ENCODE peak calls at places on chromosomes 5 and 9, in six cellular contexts. G is A549, W is endothelial cell of umbilical vein, I is HepG2, N is H1, D is K562. F is an unnamed sample.
A peak's percentile ranks its signal among the peaks of the same experiment; 100 is the strongest.

GRCh38 chr9:31837211-31837610 is 547.2 kb upstream of the ACO1 start:
- DNase-seq in G (no peak), W (no peak), I (no peak), N (no peak), D (no peak), F (no peak)

GRCh38 chr5:52989781-52990530 is 804 bp downstream of the ITGA2 start:
- DNase-seq in G (peak; percentile 31), W (peak; percentile 78), I (no peak), N (peak; percentile 57), D (no peak), F (peak; percentile 64)

GRCh38 chr5:68359699-68360098 is 144.1 kb downstream of the PIK3R1 start:
- DNase-seq in G (no peak), W (no peak), I (no peak), N (no peak), D (no peak), F (no peak)

GRCh38 chr9:106481003-106481614 is 381.9 kb upstream of the ZNF462 start:
- DNase-seq in G (no peak), W (no peak), I (no peak), N (no peak), D (no peak), F (no peak)

GRCh38 chr5:41842777-41843176 is 27.4 kb downstream of the OXCT1 start:
- DNase-seq in G (no peak), W (no peak), I (no peak), N (no peak), D (no peak), F (no peak)

GRCh38 chr9:125850763-125851162 is 103.6 kb downstream of the PBX3 start:
- DNase-seq in G (no peak), W (no peak), I (peak; percentile 78), N (no peak), D (no peak), F (no peak)

GRCh38 chr5:56711191-56711590 is 104.2 kb upstream of the MAP3K1 start:
- DNase-seq in G (no peak), W (no peak), I (no peak), N (no peak), D (no peak), F (no peak)

GRCh38 chr5:9188131-9188530 is 357.7 kb downstream of the SEMA5A start:
- DNase-seq in G (no peak), W (no peak), I (no peak), N (no peak), D (no peak), F (no peak)

GRCh38 chr9:22210262-22210661 is 201.2 kb upstream of the CDKN2B start:
- DNase-seq in G (no peak), W (peak; percentile 37), I (no peak), N (no peak), D (no peak), F (no peak)

GRCh38 chr5:113354056-113354455 is 80.7 kb downstream of the TSSK1B start:
- DNase-seq in G (no peak), W (no peak), I (no peak), N (no peak), D (no peak), F (no peak)

GRCh38 chr5:151620463-151620844 is 29.3 kb upstream of the FAT2 start:
- DNase-seq in G (no peak), W (no peak), I (no peak), N (no peak), D (no peak), F (no peak)

GRCh38 chr5:74378464-74378863 is 262.1 kb downstream of the ENC1 start:
- DNase-seq in G (no peak), W (no peak), I (no peak), N (no peak), D (no peak), F (no peak)

GRCh38 chr5:58986281-58986680 is 403.4 kb downstream of the RAB3C start:
- DNase-seq in G (no peak), W (no peak), I (no peak), N (no peak), D (no peak), F (no peak)

GRCh38 chr9:104896131-104896530 is 31.8 kb downstream of the ABCA1 start:
- DNase-seq in G (no peak), W (no peak), I (no peak), N (no peak), D (no peak), F (no peak)

GRCh38 chr9:69900406-69900805 is 79.8 kb downstream of the CFAP95 start:
- DNase-seq in G (no peak), W (peak; percentile 32), I (no peak), N (no peak), D (no peak), F (no peak)

GRCh38 chr9:129495422-129496186 is 125.3 kb downstream of the C9orf50 start:
- DNase-seq in G (peak; percentile 95), W (peak; percentile 85), I (peak; percentile 86), N (peak; percentile 99), D (peak; percentile 98), F (peak; percentile 97)

GRCh38 chr9:117414220-117414905 is 494 bp downstream of the ASTN2 start:
- DNase-seq in G (no peak), W (no peak), I (no peak), N (peak; percentile 79), D (peak; percentile 13), F (peak; percentile 56)

GRCh38 chr9:17742065-17742464 is 163.2 kb downstream of the SH3GL2 start:
- DNase-seq in G (no peak), W (no peak), I (no peak), N (no peak), D (no peak), F (peak; percentile 17)

GRCh38 chr5:168411871-168412270 is 74.4 kb upstream of the RARS1 start:
- DNase-seq in G (no peak), W (no peak), I (no peak), N (no peak), D (no peak), F (no peak)

GRCh38 chr9:135297716-135298075 is 181.9 kb upstream of the PPP1R26 start:
- DNase-seq in G (no peak), W (no peak), I (no peak), N (no peak), D (no peak), F (no peak)

GRCh38 chr5:10295619-10296326 is 11.9 kb downstream of the CMBL start:
- DNase-seq in G (no peak), W (peak; percentile 44), I (no peak), N (no peak), D (no peak), F (no peak)

GRCh38 chr5:147483961-147484707 is 25.7 kb downstream of the DPYSL3 start:
- DNase-seq in G (no peak), W (peak; percentile 99), I (no peak), N (no peak), D (no peak), F (no peak)

GRCh38 chr5:180332051-180332517 is 21.1 kb downstream of the GFPT2 start:
- DNase-seq in G (peak; percentile 76), W (no peak), I (no peak), N (peak; percentile 79), D (no peak), F (peak; percentile 86)

GRCh38 chr5:178232124-178232919 is at the start of gene PHYKPL:
- DNase-seq in G (peak; percentile 64), W (peak; percentile 71), I (peak; percentile 36), N (peak; percentile 83), D (peak; percentile 80), F (peak; percentile 70)

GRCh38 chr5:124628251-124628650 is 118.2 kb downstream of the ZNF608 start:
- DNase-seq in G (no peak), W (no peak), I (no peak), N (no peak), D (no peak), F (no peak)

GRCh38 chr5:124627815-124628214 is 118.6 kb downstream of the ZNF608 start:
- DNase-seq in G (no peak), W (no peak), I (no peak), N (no peak), D (no peak), F (no peak)

GRCh38 chr5:124630767-124631704 is 115.4 kb downstream of the ZNF608 start:
- DNase-seq in G (no peak), W (no peak), I (no peak), N (no peak), D (no peak), F (no peak)

GRCh38 chr5:124626053-124626452 is 120.4 kb downstream of the ZNF608 start:
- DNase-seq in G (no peak), W (no peak), I (no peak), N (no peak), D (no peak), F (no peak)

GRCh38 chr5:124628721-124629596 is 117.5 kb downstream of the ZNF608 start:
- DNase-seq in G (peak; percentile 95), W (no peak), I (peak; percentile 84), N (no peak), D (peak; percentile 91), F (peak; percentile 19)
- TF ChIP-seq JUN in G (no peak), W (no peak), I (peak; percentile 70), N (no peak), D (peak; percentile 96), F (no peak)

DNA sequence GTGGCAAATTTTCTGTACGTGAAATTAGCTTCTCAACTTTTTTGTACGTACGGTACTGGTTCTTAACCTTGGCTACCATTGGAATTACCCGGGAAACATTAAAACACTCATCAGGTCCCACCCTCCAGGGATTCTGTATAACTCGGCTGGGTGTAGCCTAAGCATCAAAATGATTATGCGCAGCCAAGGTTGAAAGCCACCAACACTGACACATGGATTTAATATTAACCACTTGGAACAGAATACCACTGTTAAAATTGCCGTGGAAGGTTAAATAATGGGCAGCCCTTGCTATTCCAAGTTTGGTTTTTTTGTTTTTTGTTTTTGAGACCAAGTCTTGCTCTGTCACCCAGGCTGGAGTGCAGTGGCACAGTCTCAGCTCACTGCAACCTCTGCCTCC is 17.5 kb downstream of the DNAJA1 start:
- DNase-seq in G (no peak), W (no peak), I (no peak), N (no peak), D (no peak), F (no peak)
- TF ChIP-seq JUN in G (no peak), W (no peak), I (no peak), N (no peak), D (no peak), F (no peak)

DNA sequence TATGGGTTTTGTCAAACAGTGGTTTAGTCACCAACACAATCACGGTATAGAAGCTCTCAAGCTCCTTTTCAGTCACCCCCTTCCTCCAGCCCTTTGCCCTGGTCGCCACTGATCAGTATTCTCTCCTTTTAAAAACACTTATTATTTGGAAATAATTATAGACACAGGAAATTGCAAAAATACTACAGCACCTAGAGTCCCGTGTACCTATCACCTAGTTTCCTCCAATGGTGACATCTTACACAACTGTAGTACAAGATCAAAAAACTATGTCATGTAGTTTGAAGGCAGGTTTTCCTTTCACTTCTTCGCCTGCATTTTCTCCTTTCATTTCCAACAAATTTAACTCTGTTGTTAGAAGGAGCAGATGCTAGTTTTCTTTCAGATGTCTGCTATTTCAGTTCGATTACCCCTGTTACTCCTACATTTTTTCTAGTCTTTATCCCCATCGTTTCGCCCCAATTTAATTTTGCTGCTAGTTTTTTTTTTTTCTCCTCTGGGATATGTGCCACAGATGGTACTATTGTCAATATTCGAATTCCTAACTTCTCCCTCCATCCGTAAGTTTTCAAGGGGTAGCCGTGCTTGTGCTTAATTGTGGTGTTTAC is 633 bp upstream of the ATG10 start:
- DNase-seq in G (peak; percentile 47), W (no peak), I (peak; percentile 3), N (no peak), D (peak; percentile 34), F (no peak)
- TF ChIP-seq JUN in G (no peak), W (no peak), I (no peak), N (no peak), D (no peak), F (no peak)

DNA sequence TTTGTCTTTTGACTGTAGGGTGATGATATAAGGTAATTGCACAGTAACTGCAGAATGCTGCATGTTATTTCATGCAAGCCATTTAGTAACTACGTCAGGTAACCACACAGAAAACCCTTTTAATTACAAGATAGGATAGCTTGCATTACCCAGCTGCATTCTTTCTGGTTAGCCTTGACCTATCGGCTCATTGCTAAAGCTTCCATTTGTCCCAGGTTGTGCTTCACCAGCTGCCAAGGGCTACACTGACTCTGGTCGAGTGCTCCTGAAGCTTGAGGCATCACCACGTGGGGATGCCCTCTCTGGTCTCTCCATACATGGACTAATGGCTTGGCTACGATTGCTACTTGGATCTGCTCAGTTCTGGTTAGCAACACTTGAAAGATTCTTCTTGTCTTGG is 81.1 kb upstream of the SLC12A2 start:
- DNase-seq in G (no peak), W (no peak), I (no peak), N (no peak), D (no peak), F (no peak)
- TF ChIP-seq JUN in G (no peak), W (no peak), I (no peak), N (no peak), D (no peak), F (no peak)